ENCODE peak calls at places on chromosomes 6 and 20, in ten cellular contexts. P, X, Y, K, H, C, T, Q, B and F are unnamed samples.

GRCh38 chr20:8667306-8667705 is 401.6 kb upstream of the PLCB4 start:
- DNase-seq in P (no peak), X (no peak), Y (no peak), K (no peak), H (no peak), C (no peak), T (no peak), Q (no peak), B (no peak), F (no peak)

GRCh38 chr6:150293423-150294280 is 75.2 kb upstream of the IYD start:
- DNase-seq in P (no peak), X (peak), Y (no peak), K (no peak), H (no peak), C (no peak), T (no peak), Q (no peak), B (no peak), F (no peak)

GRCh38 chr6:131782764-131783163 is 25.1 kb upstream of the ENPP1 start:
- DNase-seq in P (no peak), X (no peak), Y (no peak), K (no peak), H (no peak), C (no peak), T (no peak), Q (no peak), B (no peak), F (no peak)

GRCh38 chr20:19875746-19876145 is 117.7 kb downstream of the RIN2 start:
- DNase-seq in P (no peak), X (no peak), Y (no peak), K (no peak), H (no peak), C (no peak), T (no peak), Q (no peak), B (no peak), F (no peak)

GRCh38 chr6:160420969-160421556 is 72.9 kb downstream of the SLC22A3 start:
- DNase-seq in P (no peak), X (no peak), Y (no peak), K (no peak), H (no peak), C (no peak), T (no peak), Q (no peak), B (no peak), F (peak)

GRCh38 chr6:97440590-97441176 is 157.7 kb upstream of the MMS22L start:
- DNase-seq in P (no peak), X (peak), Y (peak), K (peak), H (peak), C (peak), T (no peak), Q (no peak), B (no peak), F (no peak)

GRCh38 chr6:15061176-15061575 is 184.7 kb upstream of the JARID2 start:
- DNase-seq in P (no peak), X (peak), Y (no peak), K (no peak), H (peak), C (no peak), T (no peak), Q (no peak), B (no peak), F (no peak)

GRCh38 chr6:162509821-162510220 is 217.7 kb downstream of the PRKN start:
- DNase-seq in P (no peak), X (no peak), Y (no peak), K (no peak), H (no peak), C (no peak), T (no peak), Q (no peak), B (no peak), F (no peak)

GRCh38 chr20:4045741-4046140 is 30.4 kb upstream of the RNF24 start:
- DNase-seq in P (no peak), X (peak), Y (no peak), K (no peak), H (no peak), C (no peak), T (no peak), Q (peak), B (no peak), F (no peak)

GRCh38 chr20:54680872-54681297 is 205.5 kb downstream of the DOK5 start:
- DNase-seq in P (no peak), X (peak), Y (peak), K (no peak), H (peak), C (peak), T (no peak), Q (no peak), B (no peak), F (no peak)